ENCODE peak calls at places on chromosomes 16 and 17, in seven cellular contexts. V is mesenchymal stem cell; D is neuronal stem cell; L is NCI-H82; P is hippocampal formation; Z is brain microvascular endothelial cell; Q is activated naive CD8-positive, alpha-beta T cell treated with anti-CD3 and anti-CD28 coated beads, Interleukin-2, amount 50 U/mL, for 24 hours. H is an unnamed sample.

GRCh38 chr16:24848065-24848464 is 2.3 kb downstream of the SLC5A11 start:
- DNase-seq in V (peak), D (no peak), L (no peak), P (no peak), Z (peak), Q (no peak), H (no peak)

GRCh38 chr17:68909066-68909465 is 46.1 kb downstream of the ABCA8 start:
- DNase-seq in V (peak), D (no peak), L (no peak), P (peak), Z (peak), Q (no peak), H (peak)

GRCh38 chr17:50511058-50511457 is 2.8 kb downstream of the MYCBPAP start:
- DNase-seq in V (peak), D (no peak), L (no peak), P (no peak), Z (no peak), Q (peak), H (no peak)

GRCh38 chr17:76138234-76138895 is 2.7 kb downstream of the FOXJ1 start:
- DNase-seq in V (peak), D (peak), L (peak), P (peak), Z (no peak), Q (no peak), H (peak)

GRCh38 chr17:70772761-70773160 is 603.4 kb downstream of the KCNJ2 start:
- DNase-seq in V (no peak), D (no peak), L (no peak), P (no peak), Z (no peak), Q (no peak), H (no peak)

GRCh38 chr16:50708373-50709060 is 15.1 kb downstream of the NOD2 start:
- DNase-seq in V (no peak), D (no peak), L (no peak), P (no peak), Z (no peak), Q (peak), H (no peak)

GRCh38 chr16:67298277-67298676 is 18.9 kb downstream of the PLEKHG4 start:
- DNase-seq in V (no peak), D (no peak), L (no peak), P (no peak), Z (no peak), Q (no peak), H (no peak)

GRCh38 chr16:26526633-26527032 is 540.1 kb upstream of the C16orf82 start:
- DNase-seq in V (no peak), D (no peak), L (no peak), P (no peak), Z (no peak), Q (no peak), H (no peak)

GRCh38 chr16:30747331-30747730 is 894 bp upstream of the PHKG2 start:
- DNase-seq in V (no peak), D (no peak), L (no peak), P (no peak), Z (no peak), Q (no peak), H (no peak)

GRCh38 chr16:85225291-85225690 is 113.0 kb upstream of the CIBAR2 start:
- DNase-seq in V (peak), D (no peak), L (peak), P (no peak), Z (no peak), Q (no peak), H (no peak)

GRCh38 chr16:28884045-28884444 is 5.8 kb downstream of the ATP2A1 start:
- DNase-seq in V (no peak), D (no peak), L (no peak), P (no peak), Z (no peak), Q (no peak), H (no peak)

GRCh38 chr17:13765701-13766100 is 164.0 kb upstream of the HS3ST3A1 start:
- DNase-seq in V (peak), D (no peak), L (no peak), P (no peak), Z (no peak), Q (no peak), H (no peak)

GRCh38 chr17:43970366-43970765 is 16.6 kb upstream of the PYY start:
- DNase-seq in V (no peak), D (no peak), L (no peak), P (no peak), Z (no peak), Q (no peak), H (no peak)

GRCh38 chr16:81239722-81240121 is 1.2 kb downstream of the BCO1 start:
- DNase-seq in V (no peak), D (no peak), L (no peak), P (no peak), Z (no peak), Q (no peak), H (no peak)

GRCh38 chr17:32861979-32862378 is 14.9 kb downstream of the MYO1D start:
- DNase-seq in V (no peak), D (no peak), L (no peak), P (no peak), Z (no peak), Q (no peak), H (no peak)

GRCh38 chr17:39938140-39938869 is 10.8 kb downstream of the LRRC3C start:
- DNase-seq in V (no peak), D (no peak), L (no peak), P (no peak), Z (no peak), Q (no peak), H (no peak)

GRCh38 chr17:4485676-4486646 is 12.7 kb upstream of the SPNS2 start:
- DNase-seq in V (no peak), D (no peak), L (no peak), P (no peak), Z (no peak), Q (peak), H (no peak)

GRCh38 chr17:10352866-10353265 is 19.9 kb downstream of the MYH13 start:
- DNase-seq in V (no peak), D (no peak), L (no peak), P (no peak), Z (no peak), Q (no peak), H (no peak)

GRCh38 chr17:27269201-27269600 is 24.7 kb upstream of the WSB1 start:
- DNase-seq in V (no peak), D (no peak), L (no peak), P (no peak), Z (no peak), Q (no peak), H (no peak)

GRCh38 chr17:55451758-55452468 is 30.3 kb upstream of the MMD start:
- DNase-seq in V (peak), D (no peak), L (no peak), P (no peak), Z (no peak), Q (no peak), H (no peak)

GRCh38 chr17:67477687-67478086 is 100.6 kb downstream of the PITPNC1 start:
- DNase-seq in V (no peak), D (no peak), L (no peak), P (no peak), Z (peak), Q (peak), H (no peak)

GRCh38 chr17:40209404-40210093 is 9.6 kb upstream of the WIPF2 start:
- DNase-seq in V (peak), D (no peak), L (no peak), P (no peak), Z (no peak), Q (no peak), H (no peak)

GRCh38 chr17:32277284-32277683 is 11.7 kb downstream of the RHBDL3 start:
- DNase-seq in V (peak), D (no peak), L (no peak), P (no peak), Z (peak), Q (no peak), H (no peak)

GRCh38 chr17:47204722-47205418 is 4.3 kb upstream of the MYL4 start:
- DNase-seq in V (peak), D (no peak), L (no peak), P (peak), Z (no peak), Q (peak), H (no peak)

GRCh38 chr16:57422026-57422944 is 17.7 kb downstream of the CCL17 start:
- DNase-seq in V (peak), D (no peak), L (peak), P (no peak), Z (peak), Q (no peak), H (no peak)

GRCh38 chr16:17125671-17126070 is 345.1 kb downstream of the XYLT1 start:
- DNase-seq in V (no peak), D (no peak), L (no peak), P (no peak), Z (no peak), Q (no peak), H (no peak)

GRCh38 chr16:50814541-50814940 is 72.7 kb downstream of the CYLD start:
- DNase-seq in V (no peak), D (no peak), L (no peak), P (no peak), Z (no peak), Q (no peak), H (no peak)

GRCh38 chr16:85746431-85747227 is 4.3 kb downstream of the C16orf74 start:
- DNase-seq in V (no peak), D (no peak), L (no peak), P (no peak), Z (no peak), Q (no peak), H (no peak)

GRCh38 chr16:89179656-89180315 is 8.2 kb downstream of the CDH15 start:
- DNase-seq in V (no peak), D (no peak), L (no peak), P (no peak), Z (no peak), Q (no peak), H (no peak)

GRCh38 chr17:59494757-59495368 is 70.5 kb upstream of the DHX40 start:
- DNase-seq in V (no peak), D (no peak), L (no peak), P (no peak), Z (no peak), Q (no peak), H (no peak)

GRCh38 chr17:30824002-30824355 is 513 bp downstream of the CRLF3 start:
- DNase-seq in V (no peak), D (no peak), L (peak), P (no peak), Z (no peak), Q (peak), H (peak)

GRCh38 chr16:84489141-84489540 is 15.3 kb downstream of the MEAK7 start:
- DNase-seq in V (no peak), D (no peak), L (no peak), P (no peak), Z (no peak), Q (no peak), H (no peak)

GRCh38 chr16:4183258-4184037 is 58.4 kb downstream of the SRL start:
- DNase-seq in V (peak), D (peak), L (peak), P (peak), Z (peak), Q (peak), H (peak)

GRCh38 chr16:20348365-20349185 is 3.9 kb downstream of the UMOD start:
- DNase-seq in V (no peak), D (no peak), L (peak), P (no peak), Z (no peak), Q (no peak), H (no peak)

GRCh38 chr17:78717431-78717980 is 64.6 kb downstream of the CYTH1 start:
- DNase-seq in V (no peak), D (no peak), L (peak), P (peak), Z (no peak), Q (no peak), H (peak)

GRCh38 chr16:71467810-71468209 is 5.8 kb upstream of the ZNF23 start:
- DNase-seq in V (peak), D (peak), L (no peak), P (no peak), Z (no peak), Q (peak), H (no peak)

GRCh38 chr17:35448214-35448898 is at the start of gene SLFN13:
- DNase-seq in V (peak), D (peak), L (no peak), P (no peak), Z (peak), Q (peak), H (no peak)

GRCh38 chr17:55962931-55963378 is 190.3 kb upstream of the ANKFN1 start:
- DNase-seq in V (no peak), D (no peak), L (no peak), P (no peak), Z (no peak), Q (no peak), H (no peak)

GRCh38 chr16:50721549-50722409 is 20.1 kb upstream of the CYLD start:
- DNase-seq in V (no peak), D (no peak), L (no peak), P (no peak), Z (no peak), Q (no peak), H (no peak)

GRCh38 chr16:85301171-85301690 is 189.0 kb upstream of the CIBAR2 start:
- DNase-seq in V (no peak), D (no peak), L (peak), P (no peak), Z (no peak), Q (no peak), H (no peak)

H was measured in frontal cortex.